ENCODE peak calls at places on chromosomes 11 and 22, in seven cellular contexts. D, V, F, I, T, G and Y are unnamed samples.

GRCh38 chr22:47151490-47151889 is 389.0 kb downstream of the TBC1D22A start:
- DNase-seq in V (no peak), I (no peak), G (no peak), F (no peak), D (peak), T (no peak), Y (no peak)

GRCh38 chr11:65850217-65851082 is 7.5 kb downstream of the CFL1 start:
- DNase-seq in F (no peak), D (no peak), I (no peak), V (no peak), T (no peak), G (no peak), Y (no peak)

GRCh38 chr11:19232910-19233503 is 7.7 kb downstream of the E2F8 start:
- DNase-seq in F (no peak), T (no peak), I (no peak), V (no peak), G (no peak), D (peak), Y (no peak)

GRCh38 chr11:925158-925495 is 543 bp upstream of the AP2A2 start:
- DNase-seq in D (no peak), V (no peak), T (no peak), G (peak), F (no peak), I (no peak), Y (no peak)

GRCh38 chr11:130765951-130766649 is 150.2 kb downstream of the SNX19 start:
- DNase-seq in G (no peak), D (no peak), T (no peak), I (no peak), F (no peak), V (no peak), Y (no peak)

GRCh38 chr11:78277314-78277994 is 88.7 kb downstream of the USP35 start:
- DNase-seq in D (no peak), I (no peak), G (no peak), V (no peak), T (peak), F (no peak), Y (no peak)

GRCh38 chr22:18035740-18036139 is 11.4 kb upstream of the MICAL3 start:
- DNase-seq in G (no peak), V (no peak), T (no peak), D (peak), F (peak), I (peak), Y (no peak)

GRCh38 chr11:108997826-108998225 is 333.0 kb downstream of the DDX10 start:
- DNase-seq in F (no peak), T (no peak), G (no peak), I (no peak), D (no peak), V (no peak), Y (no peak)

GRCh38 chr22:31800065-31800464 is 46.2 kb downstream of the DEPDC5 start:
- DNase-seq in F (no peak), G (no peak), D (peak), V (no peak), T (no peak), I (no peak), Y (no peak)

GRCh38 chr22:27105142-27106025 is 448.0 kb downstream of the MIAT start:
- DNase-seq in T (no peak), V (no peak), I (no peak), D (peak), F (no peak), G (peak), Y (no peak)

GRCh38 chr22:35467788-35468187 is 67.8 kb downstream of the MCM5 start:
- DNase-seq in G (peak), D (no peak), F (no peak), V (no peak), I (peak), T (no peak), Y (peak)

GRCh38 chr22:36009085-36009484 is 19.5 kb downstream of the RBFOX2 start:
- DNase-seq in G (no peak), I (no peak), F (no peak), T (no peak), V (no peak), D (peak), Y (no peak)

GRCh38 chr22:37208401-37209139 is 3.7 kb downstream of the SSTR3 start:
- DNase-seq in F (no peak), V (peak), G (peak), T (no peak), I (peak), D (no peak), Y (no peak)

GRCh38 chr22:48782817-48783511 is 1044.7 kb downstream of the BRD1 start:
- DNase-seq in V (no peak), D (peak), F (no peak), I (no peak), T (peak), G (no peak), Y (peak)

GRCh38 chr11:65576232-65576866 is 496 bp downstream of the EHBP1L1 start:
- DNase-seq in V (no peak), T (no peak), G (peak), F (no peak), D (no peak), I (no peak), Y (no peak)

GRCh38 chr22:23832226-23833016 is 6.4 kb downstream of the DERL3 start:
- DNase-seq in F (no peak), D (no peak), I (peak), V (peak), T (no peak), G (no peak), Y (no peak)

GRCh38 chr11:75445315-75445953 is 12.4 kb upstream of the KLHL35 start:
- DNase-seq in T (peak), I (peak), V (peak), G (peak), F (peak), D (peak), Y (peak)